ENCODE peak calls at places on chromosomes 12 and 14, in four cellular contexts. C is AG08396, J is non-pigmented ciliary epithelial cell, I is endodermal cell. E is an unnamed sample.

GRCh38 chr12:49547090-49547690 is 8.4 kb downstream of the KCNH3 start:
- DNase-seq in C (no peak), J (no peak), I (no peak), E (no peak)

GRCh38 chr12:56417739-56418138 is 31.5 kb downstream of the TIMELESS start:
- DNase-seq in C (no peak), J (no peak), I (no peak), E (no peak)

GRCh38 chr12:49358548-49359141 is 8.6 kb upstream of the SPATS2 start:
- DNase-seq in J (no peak), C (peak), I (peak), E (peak)

GRCh38 chr14:78950654-78951053 is 780.5 kb downstream of the NRXN3 start:
- DNase-seq in C (peak), J (no peak), I (no peak), E (peak)

GRCh38 chr12:11762723-11763326 is 113.4 kb downstream of the ETV6 start:
- DNase-seq in J (no peak), C (no peak), I (no peak), E (no peak)

GRCh38 chr14:81940636-81941035 is 407.0 kb upstream of the SEL1L start:
- DNase-seq in C (no peak), J (no peak), I (no peak), E (no peak)

GRCh38 chr12:52437508-52437907 is 3.3 kb upstream of the KRT75 start:
- DNase-seq in I (peak), J (no peak), C (no peak), E (no peak)

GRCh38 chr14:23930742-23931141 is 22.8 kb upstream of the DHRS4 start:
- DNase-seq in C (peak), I (no peak), J (no peak), E (peak)

GRCh38 chr14:104293231-104293841 is 154.9 kb downstream of the KIF26A start:
- DNase-seq in I (peak), C (no peak), J (no peak), E (no peak)

GRCh38 chr12:53719649-53720048 is 7.6 kb downstream of the CALCOCO1 start:
- DNase-seq in I (peak), C (no peak), J (no peak), E (no peak)

GRCh38 chr12:674272-674781 is 11.1 kb upstream of the NINJ2 start:
- DNase-seq in I (peak), J (no peak), C (no peak), E (no peak)

GRCh38 chr14:83706555-83706954 is 1823.4 kb upstream of the FLRT2 start:
- DNase-seq in J (no peak), C (no peak), I (peak), E (no peak)

GRCh38 chr14:32560213-32560857 is 231.2 kb downstream of the AKAP6 start:
- DNase-seq in J (peak), C (peak), I (peak), E (peak)

GRCh38 chr12:4584281-4584680 is 22.3 kb downstream of the DYRK4 start:
- DNase-seq in J (no peak), C (no peak), I (no peak), E (no peak)

GRCh38 chr14:75811862-75812505 is 150.9 kb downstream of the TTLL5 start:
- DNase-seq in J (no peak), C (no peak), I (no peak), E (no peak)

GRCh38 chr12:132761032-132761910 is at the start of gene ANKLE2:
- DNase-seq in I (peak), C (peak), J (peak), E (peak)

GRCh38 chr14:74425525-74426201 is 347 bp downstream of the SYNDIG1L start:
- DNase-seq in J (no peak), I (peak), C (peak), E (peak)

GRCh38 chr14:76551906-76552305 is 176.0 kb downstream of the ESRRB start:
- DNase-seq in I (peak), J (no peak), C (no peak), E (no peak)

GRCh38 chr12:1273051-1273450 is 282.0 kb downstream of the ERC1 start:
- DNase-seq in I (no peak), J (no peak), C (no peak), E (peak)

GRCh38 chr14:72613196-72613974 is 280.5 kb downstream of the DPF3 start:
- DNase-seq in C (no peak), I (peak), J (no peak), E (no peak)

GRCh38 chr14:94375552-94376107 is 12.8 kb downstream of the SERPINA1 start:
- DNase-seq in I (no peak), C (no peak), J (no peak), E (no peak)

GRCh38 chr12:97877404-97877803 is 414.8 kb downstream of the RMST start:
- DNase-seq in I (no peak), C (no peak), J (no peak), E (no peak)

GRCh38 chr14:106436310-106436905 is 910.0 kb downstream of the TMEM121 start:
- DNase-seq in C (no peak), I (peak), J (no peak), E (no peak)

GRCh38 chr12:1607940-1608782 is 13.8 kb upstream of the FBXL14 start:
- DNase-seq in J (no peak), C (no peak), I (no peak), E (peak)

GRCh38 chr14:50830932-50831703 is at the start of gene NIN:
- DNase-seq in J (no peak), C (peak), I (peak), E (peak)

GRCh38 chr12:93706824-93707223 is 29.6 kb downstream of the CRADD start:
- DNase-seq in C (no peak), J (no peak), I (no peak), E (no peak)

GRCh38 chr14:54776361-54777001 is 126.1 kb downstream of the GCH1 start:
- DNase-seq in C (peak), J (no peak), I (no peak), E (peak)

GRCh38 chr14:68349900-68350323 is 443.0 kb downstream of the ZFP36L1 start:
- DNase-seq in C (no peak), J (no peak), I (no peak), E (no peak)

GRCh38 chr12:69052613-69053408 is 119.8 kb upstream of the CPM start:
- DNase-seq in I (peak), C (peak), J (peak), E (peak)